ENCODE peak calls at places on chromosome 13, in seven cellular contexts. R, J, X, C, T, Y and S are unnamed samples.

GRCh38 chr13:49308104-49308875 is 60.6 kb downstream of the CDADC1 start:
- DNase-seq in R (no peak), J (peak; percentile 63), X (no peak), C (no peak), T (no peak), Y (no peak), S (peak; percentile 27)

GRCh38 chr13:57624565-57625435 is 6.7 kb upstream of the PCDH17 start:
- DNase-seq in R (peak; percentile 7), J (peak; percentile 56), X (no peak), C (peak; percentile 44), T (no peak), Y (no peak), S (peak; percentile 18)

GRCh38 chr13:98626298-98626940 is 49.5 kb upstream of the STK24 start:
- DNase-seq in R (no peak), J (no peak), X (no peak), C (no peak), T (peak; percentile 8), Y (no peak), S (no peak)

GRCh38 chr13:32917504-32917903 is 98.7 kb upstream of the KL start:
- DNase-seq in R (no peak), J (no peak), X (no peak), C (no peak), T (no peak), Y (peak; percentile 33), S (no peak)

GRCh38 chr13:110509971-110510786 is 51.3 kb downstream of the RAB20 start:
- DNase-seq in R (peak; percentile 67), J (no peak), X (no peak), C (no peak), T (no peak), Y (no peak), S (no peak)

GRCh38 chr13:27476943-27477681 is 26.7 kb upstream of the MTIF3 start:
- DNase-seq in R (no peak), J (peak; percentile 76), X (no peak), C (no peak), T (no peak), Y (no peak), S (peak; percentile 18)

GRCh38 chr13:113216165-113217056 is 7.0 kb downstream of the CUL4A start:
- DNase-seq in R (peak; percentile 55), J (peak; percentile 45), X (peak; percentile 56), C (no peak), T (no peak), Y (no peak), S (peak; percentile 69)

GRCh38 chr13:23699271-23699670 is 129.1 kb downstream of the TNFRSF19 start:
- DNase-seq in R (no peak), J (no peak), X (no peak), C (no peak), T (no peak), Y (no peak), S (no peak)

GRCh38 chr13:110643768-110644421 is 28.6 kb downstream of the NAXD start:
- DNase-seq in R (no peak), J (no peak), X (no peak), C (no peak), T (peak; percentile 27), Y (no peak), S (no peak)

GRCh38 chr13:110109140-110109783 is 197.7 kb downstream of the COL4A1 start:
- DNase-seq in R (no peak), J (no peak), X (no peak), C (no peak), T (no peak), Y (no peak), S (no peak)

GRCh38 chr13:76292726-76293125 is 593.5 kb downstream of the KCTD12 start:
- DNase-seq in R (no peak), J (no peak), X (no peak), C (no peak), T (no peak), Y (no peak), S (no peak)

GRCh38 chr13:32956595-32956933 is 59.7 kb upstream of the KL start:
- DNase-seq in R (no peak), J (no peak), X (no peak), C (no peak), T (no peak), Y (no peak), S (no peak)

GRCh38 chr13:90654970-90655369 is 692.5 kb upstream of the MIR17HG start:
- DNase-seq in R (no peak), J (no peak), X (no peak), C (no peak), T (no peak), Y (no peak), S (no peak)

GRCh38 chr13:106536244-106537034 is 977 bp upstream of the EFNB2 start:
- DNase-seq in R (peak; percentile 59), J (peak; percentile 47), X (peak; percentile 63), C (peak; percentile 81), T (peak; percentile 97), Y (peak; percentile 30), S (peak; percentile 79)

GRCh38 chr13:24032674-24033073 is 127.8 kb upstream of the SPATA13 start:
- DNase-seq in R (no peak), J (peak; percentile 47), X (no peak), C (no peak), T (no peak), Y (no peak), S (no peak)

GRCh38 chr13:19864339-19865309 is 1.2 kb upstream of the ZMYM5 start:
- DNase-seq in R (peak; percentile 37), J (no peak), X (no peak), C (peak; percentile 64), T (peak; percentile 83), Y (no peak), S (peak; percentile 81)

GRCh38 chr13:40161931-40162330 is 504.5 kb downstream of the FOXO1 start:
- DNase-seq in R (no peak), J (no peak), X (no peak), C (no peak), T (no peak), Y (no peak), S (no peak)

GRCh38 chr13:32334676-32335075 is 19.4 kb downstream of the BRCA2 start:
- DNase-seq in R (no peak), J (peak; percentile 7), X (no peak), C (no peak), T (no peak), Y (no peak), S (no peak)

GRCh38 chr13:50907781-50908180 is 1.8 kb upstream of the RNASEH2B start:
- DNase-seq in R (no peak), J (no peak), X (no peak), C (no peak), T (no peak), Y (no peak), S (no peak)

GRCh38 chr13:77415253-77416127 is 88.6 kb upstream of the MYCBP2 start:
- DNase-seq in R (no peak), J (no peak), X (no peak), C (peak; percentile 1), T (no peak), Y (peak; percentile 45), S (no peak)

GRCh38 chr13:84655677-84656076 is 773.4 kb upstream of the SLITRK1 start:
- DNase-seq in R (no peak), J (no peak), X (no peak), C (no peak), T (no peak), Y (no peak), S (no peak)

GRCh38 chr13:84654654-84655244 is 772.5 kb upstream of the SLITRK1 start:
- DNase-seq in R (no peak), J (no peak), X (no peak), C (no peak), T (peak; percentile 63), Y (no peak), S (no peak)

GRCh38 chr13:84661718-84662117 is 779.4 kb upstream of the SLITRK1 start:
- DNase-seq in R (no peak), J (no peak), X (no peak), C (no peak), T (no peak), Y (no peak), S (no peak)

GRCh38 chr13:84662503-84662902 is 780.2 kb upstream of the SLITRK1 start:
- DNase-seq in R (no peak), J (no peak), X (no peak), C (no peak), T (no peak), Y (no peak), S (no peak)

GRCh38 chr13:84658881-84659661 is 776.8 kb upstream of the SLITRK1 start:
- DNase-seq in R (no peak), J (no peak), X (no peak), C (no peak), T (no peak), Y (no peak), S (no peak)
- TF ChIP-seq JUND in R (no peak), J (no peak), X (no peak), C (no peak), T (no peak), Y (no peak), S (no peak)

GRCh38 chr13:59846845-59847620 is 316.7 kb downstream of the DIAPH3 start:
- DNase-seq in R (no peak), J (no peak), X (no peak), C (no peak), T (no peak), Y (no peak), S (peak; percentile 30)

GRCh38 chr13:59837101-59837500 is 326.6 kb downstream of the DIAPH3 start:
- DNase-seq in R (no peak), J (no peak), X (no peak), C (no peak), T (no peak), Y (no peak), S (no peak)

GRCh38 chr13:59842507-59842906 is 321.2 kb downstream of the DIAPH3 start:
- DNase-seq in R (no peak), J (no peak), X (no peak), C (no peak), T (no peak), Y (no peak), S (no peak)

DNA sequence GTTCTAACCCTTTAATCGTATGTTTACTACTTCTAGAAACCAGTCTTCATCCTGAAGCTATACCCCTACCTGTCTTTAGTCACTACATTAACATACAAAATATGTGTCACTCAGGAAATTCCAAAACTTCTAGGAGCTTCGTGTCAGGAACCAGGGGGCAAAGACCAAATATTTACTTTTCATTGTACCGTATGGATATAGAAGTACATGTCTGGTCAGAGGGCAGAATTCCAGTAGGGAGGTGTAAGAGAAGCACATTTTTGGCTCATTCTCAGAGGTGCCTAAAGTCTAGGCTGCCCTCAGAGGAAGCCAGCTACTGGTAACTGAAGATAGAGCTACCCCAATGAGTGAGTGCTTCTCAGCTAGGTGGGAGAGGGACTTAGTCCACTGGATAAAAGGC is 320.7 kb downstream of the DIAPH3 start:
- DNase-seq in R (no peak), J (peak; percentile 59), X (no peak), C (no peak), T (no peak), Y (no peak), S (no peak)
- TF ChIP-seq JUND in R (no peak), J (no peak), X (no peak), C (no peak), T (no peak), Y (no peak), S (no peak)

DNA sequence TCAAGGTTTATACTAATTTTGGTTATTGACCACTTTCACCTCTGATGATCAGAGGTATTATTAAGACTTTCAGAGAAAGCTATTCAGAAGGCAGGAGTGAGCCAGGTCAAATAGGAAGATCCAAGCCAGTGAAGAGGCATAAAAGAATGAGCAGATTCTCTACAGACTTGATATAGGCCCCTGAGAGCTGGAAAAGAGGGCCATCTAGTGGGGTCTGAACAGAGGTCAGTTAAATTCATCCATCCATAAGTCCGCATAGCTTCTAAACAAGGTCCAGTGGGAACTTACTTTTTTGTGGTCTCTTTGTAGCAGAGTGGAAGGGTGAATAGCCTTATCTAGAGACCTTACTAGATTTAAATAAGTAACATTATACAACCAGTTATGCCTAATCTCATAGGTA is 126.6 kb upstream of the UFM1 start:
- DNase-seq in R (peak; percentile 5), J (peak; percentile 1), X (no peak), C (no peak), T (no peak), Y (no peak), S (peak; percentile 27)
- TF ChIP-seq JUND in R (no peak), J (no peak), X (no peak), C (no peak), T (no peak), Y (no peak), S (no peak)

GRCh38 chr13:92994056-92994455 is 232.6 kb upstream of the GPC6 start:
- DNase-seq in R (no peak), J (no peak), X (no peak), C (no peak), T (no peak), Y (no peak), S (no peak)
- TF ChIP-seq JUND in R (no peak), J (no peak), X (no peak), C (no peak), T (no peak), Y (no peak), S (no peak)